ENCODE peak calls at places on chromosome 9, in eight cellular contexts. One of them, this sample, is unnamed.

GRCh38 chr9:113564804-113565237 is 101.3 kb downstream of the RGS3 start:
- DNase-seq in psoas muscle: peak
- DNase-seq in nephron progenitor cell: peak
- DNase-seq in endothelial cell: no peak
- DNase-seq in lower lobe of right lung: peak
- DNase-seq in WTC11: peak
- DNase-seq in foreskin keratinocyte: no peak
- DNase-seq in A549: no peak
- DNase-seq in this sample: peak

GRCh38 chr9:99465231-99465891 is 243.3 kb downstream of the SEC61B start:
- DNase-seq in psoas muscle: no peak
- DNase-seq in nephron progenitor cell: no peak
- DNase-seq in endothelial cell: no peak
- DNase-seq in lower lobe of right lung: no peak
- DNase-seq in WTC11: no peak
- DNase-seq in foreskin keratinocyte: no peak
- DNase-seq in A549: no peak
- DNase-seq in this sample: no peak

GRCh38 chr9:123550797-123551196 is 194.8 kb downstream of the CRB2 start:
- DNase-seq in psoas muscle: no peak
- DNase-seq in nephron progenitor cell: peak
- DNase-seq in endothelial cell: no peak
- DNase-seq in lower lobe of right lung: no peak
- DNase-seq in WTC11: peak
- DNase-seq in foreskin keratinocyte: no peak
- DNase-seq in A549: no peak
- DNase-seq in this sample: peak

GRCh38 chr9:128870128-128870940 is 11.4 kb downstream of the KYAT1 start:
- DNase-seq in psoas muscle: no peak
- DNase-seq in nephron progenitor cell: no peak
- DNase-seq in endothelial cell: no peak
- DNase-seq in lower lobe of right lung: no peak
- DNase-seq in WTC11: no peak
- DNase-seq in foreskin keratinocyte: no peak
- DNase-seq in A549: no peak
- DNase-seq in this sample: no peak

GRCh38 chr9:134814598-134815215 is 65.9 kb upstream of the FCN2 start:
- DNase-seq in psoas muscle: no peak
- DNase-seq in nephron progenitor cell: no peak
- DNase-seq in endothelial cell: no peak
- DNase-seq in lower lobe of right lung: no peak
- DNase-seq in WTC11: no peak
- DNase-seq in foreskin keratinocyte: peak
- DNase-seq in A549: peak
- DNase-seq in this sample: no peak

GRCh38 chr9:129183495-129184308 is 5.6 kb upstream of the IER5L start:
- DNase-seq in psoas muscle: no peak
- DNase-seq in nephron progenitor cell: no peak
- DNase-seq in endothelial cell: no peak
- DNase-seq in lower lobe of right lung: no peak
- DNase-seq in WTC11: no peak
- DNase-seq in foreskin keratinocyte: peak
- DNase-seq in A549: no peak
- DNase-seq in this sample: no peak

GRCh38 chr9:68749135-68749534 is 44.1 kb downstream of the PIP5K1B start:
- DNase-seq in psoas muscle: no peak
- DNase-seq in nephron progenitor cell: no peak
- DNase-seq in endothelial cell: no peak
- DNase-seq in lower lobe of right lung: no peak
- DNase-seq in WTC11: no peak
- DNase-seq in foreskin keratinocyte: no peak
- DNase-seq in A549: no peak
- DNase-seq in this sample: no peak

GRCh38 chr9:444528-444927 is 229.9 kb downstream of the DOCK8 start:
- DNase-seq in psoas muscle: no peak
- DNase-seq in nephron progenitor cell: no peak
- DNase-seq in endothelial cell: no peak
- DNase-seq in lower lobe of right lung: no peak
- DNase-seq in WTC11: no peak
- DNase-seq in foreskin keratinocyte: peak
- DNase-seq in A549: no peak
- DNase-seq in this sample: no peak

GRCh38 chr9:19087601-19088000 is 15.1 kb downstream of the HAUS6 start:
- DNase-seq in psoas muscle: no peak
- DNase-seq in nephron progenitor cell: no peak
- DNase-seq in endothelial cell: no peak
- DNase-seq in lower lobe of right lung: no peak
- DNase-seq in WTC11: no peak
- DNase-seq in foreskin keratinocyte: peak
- DNase-seq in A549: no peak
- DNase-seq in this sample: no peak

GRCh38 chr9:76181020-76181641 is 213.1 kb downstream of the RFK start:
- DNase-seq in psoas muscle: no peak
- DNase-seq in nephron progenitor cell: no peak
- DNase-seq in endothelial cell: no peak
- DNase-seq in lower lobe of right lung: no peak
- DNase-seq in WTC11: no peak
- DNase-seq in foreskin keratinocyte: peak
- DNase-seq in A549: peak
- DNase-seq in this sample: no peak

GRCh38 chr9:76177924-76178323 is 216.3 kb downstream of the RFK start:
- DNase-seq in psoas muscle: no peak
- DNase-seq in nephron progenitor cell: no peak
- DNase-seq in endothelial cell: no peak
- DNase-seq in lower lobe of right lung: no peak
- DNase-seq in WTC11: no peak
- DNase-seq in foreskin keratinocyte: no peak
- DNase-seq in A549: no peak
- DNase-seq in this sample: no peak

GRCh38 chr9:76181781-76182180 is 212.4 kb downstream of the RFK start:
- DNase-seq in psoas muscle: no peak
- DNase-seq in nephron progenitor cell: peak
- DNase-seq in endothelial cell: no peak
- DNase-seq in lower lobe of right lung: no peak
- DNase-seq in WTC11: no peak
- DNase-seq in foreskin keratinocyte: no peak
- DNase-seq in A549: no peak
- DNase-seq in this sample: no peak

GRCh38 chr9:76176176-76176575 is 218.1 kb downstream of the RFK start:
- DNase-seq in psoas muscle: no peak
- DNase-seq in nephron progenitor cell: no peak
- DNase-seq in endothelial cell: no peak
- DNase-seq in lower lobe of right lung: no peak
- DNase-seq in WTC11: no peak
- DNase-seq in foreskin keratinocyte: no peak
- DNase-seq in A549: no peak
- DNase-seq in this sample: no peak

DNA sequence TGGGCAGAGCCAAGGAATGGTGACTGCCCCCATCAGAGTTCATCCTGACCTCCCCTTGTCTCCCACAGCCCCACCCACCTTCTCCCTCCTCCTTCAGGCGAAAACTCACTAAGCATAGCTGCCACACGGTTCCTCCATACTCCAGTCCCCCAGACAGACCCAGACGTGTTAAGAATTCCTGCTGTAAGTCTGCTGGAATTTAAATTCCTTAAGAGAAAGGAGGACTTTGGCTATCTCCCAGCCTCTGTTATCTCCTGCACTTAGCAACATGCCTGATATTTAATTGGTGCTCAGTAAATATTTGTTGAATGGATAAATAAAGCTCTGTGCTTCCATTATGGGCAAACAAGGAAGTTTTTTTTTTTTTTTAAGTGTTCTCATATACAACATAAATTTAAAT is 213.7 kb downstream of the RFK start:
- DNase-seq in psoas muscle: no peak
- DNase-seq in nephron progenitor cell: no peak
- DNase-seq in endothelial cell: no peak
- DNase-seq in lower lobe of right lung: no peak
- DNase-seq in WTC11: no peak
- DNase-seq in foreskin keratinocyte: peak
- DNase-seq in A549: no peak
- DNase-seq in this sample: no peak
- TF ChIP-seq CTCF in psoas muscle: no peak
- TF ChIP-seq CTCF in nephron progenitor cell: no peak
- TF ChIP-seq CTCF in endothelial cell: no peak
- TF ChIP-seq CTCF in lower lobe of right lung: no peak
- TF ChIP-seq CTCF in WTC11: no peak
- TF ChIP-seq CTCF in foreskin keratinocyte: no peak
- TF ChIP-seq CTCF in A549: no peak
- TF ChIP-seq CTCF in this sample: no peak

GRCh38 chr9:126318858-126319257 is 7.8 kb upstream of the MVB12B start:
- DNase-seq in psoas muscle: no peak
- DNase-seq in nephron progenitor cell: no peak
- DNase-seq in endothelial cell: no peak
- DNase-seq in lower lobe of right lung: no peak
- DNase-seq in WTC11: no peak
- DNase-seq in foreskin keratinocyte: no peak
- DNase-seq in A549: no peak
- DNase-seq in this sample: no peak

GRCh38 chr9:126319651-126320050 is 7.0 kb upstream of the MVB12B start:
- DNase-seq in psoas muscle: no peak
- DNase-seq in nephron progenitor cell: no peak
- DNase-seq in endothelial cell: no peak
- DNase-seq in lower lobe of right lung: no peak
- DNase-seq in WTC11: no peak
- DNase-seq in foreskin keratinocyte: no peak
- DNase-seq in A549: no peak
- DNase-seq in this sample: no peak

GRCh38 chr9:126320158-126320922 is 6.3 kb upstream of the MVB12B start:
- DNase-seq in psoas muscle: no peak
- DNase-seq in nephron progenitor cell: no peak
- DNase-seq in endothelial cell: no peak
- DNase-seq in lower lobe of right lung: no peak
- DNase-seq in WTC11: no peak
- DNase-seq in foreskin keratinocyte: no peak
- DNase-seq in A549: no peak
- DNase-seq in this sample: no peak

GRCh38 chr9:126316085-126316655 is 10.5 kb upstream of the MVB12B start:
- DNase-seq in psoas muscle: no peak
- DNase-seq in nephron progenitor cell: no peak
- DNase-seq in endothelial cell: no peak
- DNase-seq in lower lobe of right lung: no peak
- DNase-seq in WTC11: no peak
- DNase-seq in foreskin keratinocyte: peak
- DNase-seq in A549: no peak
- DNase-seq in this sample: no peak

DNA sequence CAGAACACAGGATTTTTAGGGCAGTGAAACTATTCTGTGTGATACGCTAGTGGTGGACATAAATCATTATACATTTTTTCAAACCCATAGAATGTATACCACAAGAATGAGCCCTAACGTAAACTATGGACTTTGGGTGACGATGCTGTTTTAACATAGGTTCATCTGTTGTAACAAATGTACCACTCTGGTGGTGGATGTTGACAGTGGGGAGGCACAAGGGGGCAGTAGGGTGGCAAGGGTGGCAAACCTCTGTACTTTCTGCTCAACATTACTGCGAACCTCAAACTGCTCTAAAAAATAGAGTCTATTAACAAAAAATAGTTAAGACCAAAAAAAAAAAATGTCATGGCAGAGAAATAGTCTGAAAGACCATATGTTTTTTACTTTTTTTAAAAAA is 9.1 kb upstream of the MVB12B start:
- DNase-seq in psoas muscle: peak
- DNase-seq in nephron progenitor cell: no peak
- DNase-seq in endothelial cell: no peak
- DNase-seq in lower lobe of right lung: no peak
- DNase-seq in WTC11: no peak
- DNase-seq in foreskin keratinocyte: no peak
- DNase-seq in A549: no peak
- DNase-seq in this sample: no peak
- TF ChIP-seq CTCF in psoas muscle: peak
- TF ChIP-seq CTCF in nephron progenitor cell: no peak
- TF ChIP-seq CTCF in endothelial cell: no peak
- TF ChIP-seq CTCF in lower lobe of right lung: peak
- TF ChIP-seq CTCF in WTC11: no peak
- TF ChIP-seq CTCF in foreskin keratinocyte: peak
- TF ChIP-seq CTCF in A549: no peak
- TF ChIP-seq CTCF in this sample: no peak

DNA sequence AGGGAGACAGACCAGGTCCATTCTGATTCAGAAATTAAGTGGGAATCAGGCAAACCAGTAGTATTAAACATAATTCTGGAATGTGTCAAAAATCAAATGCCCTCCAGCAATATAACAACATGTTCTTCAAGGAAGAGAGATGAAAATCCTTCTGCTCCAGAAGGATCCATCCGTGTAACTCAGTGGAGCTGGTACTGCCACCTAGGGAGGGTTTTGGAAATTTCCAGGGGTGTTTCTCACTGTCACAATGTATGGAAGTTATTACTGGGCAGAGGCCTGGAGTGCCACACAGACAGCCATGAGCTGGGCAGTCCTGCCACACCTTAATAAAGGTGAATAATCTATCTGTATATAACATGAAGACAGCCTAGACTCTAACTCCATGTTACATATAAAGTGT is 87.5 kb downstream of the TTLL11 start:
- DNase-seq in psoas muscle: no peak
- DNase-seq in nephron progenitor cell: no peak
- DNase-seq in endothelial cell: peak
- DNase-seq in lower lobe of right lung: no peak
- DNase-seq in WTC11: no peak
- DNase-seq in foreskin keratinocyte: peak
- DNase-seq in A549: peak
- DNase-seq in this sample: no peak
- TF ChIP-seq CTCF in psoas muscle: peak
- TF ChIP-seq CTCF in nephron progenitor cell: peak
- TF ChIP-seq CTCF in endothelial cell: no peak
- TF ChIP-seq CTCF in lower lobe of right lung: no peak
- TF ChIP-seq CTCF in WTC11: peak
- TF ChIP-seq CTCF in foreskin keratinocyte: peak
- TF ChIP-seq CTCF in A549: peak
- TF ChIP-seq CTCF in this sample: no peak

GRCh38 chr9:7180247-7180646 is 422.5 kb downstream of the KDM4C start:
- DNase-seq in psoas muscle: no peak
- DNase-seq in nephron progenitor cell: no peak
- DNase-seq in endothelial cell: no peak
- DNase-seq in lower lobe of right lung: no peak
- DNase-seq in WTC11: no peak
- DNase-seq in foreskin keratinocyte: no peak
- DNase-seq in A549: no peak
- DNase-seq in this sample: no peak

GRCh38 chr9:7177383-7177782 is 419.6 kb downstream of the KDM4C start:
- DNase-seq in psoas muscle: no peak
- DNase-seq in nephron progenitor cell: no peak
- DNase-seq in endothelial cell: no peak
- DNase-seq in lower lobe of right lung: no peak
- DNase-seq in WTC11: no peak
- DNase-seq in foreskin keratinocyte: peak
- DNase-seq in A549: no peak
- DNase-seq in this sample: no peak

GRCh38 chr9:7176574-7176973 is 418.8 kb downstream of the KDM4C start:
- DNase-seq in psoas muscle: no peak
- DNase-seq in nephron progenitor cell: no peak
- DNase-seq in endothelial cell: no peak
- DNase-seq in lower lobe of right lung: no peak
- DNase-seq in WTC11: no peak
- DNase-seq in foreskin keratinocyte: no peak
- DNase-seq in A549: no peak
- DNase-seq in this sample: no peak

GRCh38 chr9:7174884-7175283 is 417.1 kb downstream of the KDM4C start:
- DNase-seq in psoas muscle: no peak
- DNase-seq in nephron progenitor cell: no peak
- DNase-seq in endothelial cell: no peak
- DNase-seq in lower lobe of right lung: no peak
- DNase-seq in WTC11: peak
- DNase-seq in foreskin keratinocyte: no peak
- DNase-seq in A549: peak
- DNase-seq in this sample: no peak

GRCh38 chr9:7178729-7179128 is 421.0 kb downstream of the KDM4C start:
- DNase-seq in psoas muscle: no peak
- DNase-seq in nephron progenitor cell: no peak
- DNase-seq in endothelial cell: peak
- DNase-seq in lower lobe of right lung: no peak
- DNase-seq in WTC11: no peak
- DNase-seq in foreskin keratinocyte: no peak
- DNase-seq in A549: no peak
- DNase-seq in this sample: no peak
- TF ChIP-seq CTCF in psoas muscle: no peak
- TF ChIP-seq CTCF in nephron progenitor cell: no peak
- TF ChIP-seq CTCF in endothelial cell: no peak
- TF ChIP-seq CTCF in lower lobe of right lung: no peak
- TF ChIP-seq CTCF in WTC11: no peak
- TF ChIP-seq CTCF in foreskin keratinocyte: no peak
- TF ChIP-seq CTCF in A549: no peak
- TF ChIP-seq CTCF in this sample: no peak

This sample was measured in glutamatergic neuron.